ENCODE peak calls at places on chromosomes 7 and 10, in seven cellular contexts. E is NCI-H510A; I is effector CD4-positive, alpha-beta T cell; M is H1; R is Right ventricle myocardium superior; G is HTR-8/SVneo; Q is activated B cell treated with CpG ODN at 0.5 μM for 24 hours. U is an unnamed sample.

GRCh38 chr7:111537134-111537533 is 25.2 kb downstream of the IMMP2L start:
- DNase-seq in E (no peak), I (no peak), M (no peak), R (no peak), G (no peak), Q (no peak), U (no peak)

GRCh38 chr10:68103867-68104255 is 5.4 kb upstream of the MYPN start:
- DNase-seq in E (no peak), I (no peak), M (no peak), R (no peak), G (no peak), Q (no peak), U (no peak)

GRCh38 chr7:150778014-150778737 is 22.0 kb downstream of the TMEM176B start:
- DNase-seq in E (no peak), I (no peak), M (no peak), R (no peak), G (no peak), Q (no peak), U (no peak)

GRCh38 chr7:45898241-45898640 is 10.0 kb downstream of the IGFBP1 start:
- DNase-seq in E (no peak), I (no peak), M (no peak), R (no peak), G (no peak), Q (no peak), U (no peak)

GRCh38 chr7:80417211-80417793 is 94.6 kb downstream of the GNAT3 start:
- DNase-seq in E (no peak), I (no peak), M (no peak), R (no peak), G (no peak), Q (no peak), U (no peak)

GRCh38 chr10:17910144-17910789 is 41.5 kb upstream of the SLC39A12 start:
- DNase-seq in E (no peak), I (no peak), M (peak), R (no peak), G (peak), Q (no peak), U (peak)

GRCh38 chr7:4010923-4011656 is 671.0 kb upstream of the FOXK1 start:
- DNase-seq in E (no peak), I (no peak), M (no peak), R (no peak), G (no peak), Q (no peak), U (no peak)

GRCh38 chr7:31398815-31399214 is 58.3 kb upstream of the NEUROD6 start:
- DNase-seq in E (no peak), I (no peak), M (no peak), R (no peak), G (no peak), Q (no peak), U (no peak)

GRCh38 chr10:47423476-47423875 is 39.4 kb upstream of the ZNF488 start:
- DNase-seq in E (no peak), I (no peak), M (no peak), R (no peak), G (no peak), Q (no peak), U (no peak)

GRCh38 chr7:54653905-54654304 is 105.1 kb downstream of the SEC61G start:
- DNase-seq in E (no peak), I (no peak), M (no peak), R (no peak), G (no peak), Q (no peak), U (no peak)

GRCh38 chr7:17178562-17178961 is 119.9 kb upstream of the AHR start:
- DNase-seq in E (no peak), I (no peak), M (no peak), R (no peak), G (no peak), Q (no peak), U (no peak)

GRCh38 chr10:72540193-72540807 is 85.6 kb downstream of the MICU1 start:
- DNase-seq in E (no peak), I (no peak), M (no peak), R (no peak), G (no peak), Q (no peak), U (no peak)

GRCh38 chr10:132027423-132027983 is 38.2 kb upstream of the JAKMIP3 start:
- DNase-seq in E (no peak), I (no peak), M (no peak), R (no peak), G (peak), Q (no peak), U (no peak)

GRCh38 chr7:24821045-24821853 is 64.0 kb upstream of the GSDME start:
- DNase-seq in E (peak), I (peak), M (no peak), R (peak), G (peak), Q (peak), U (peak)

GRCh38 chr7:17706734-17707133 is 233.6 kb downstream of the SNX13 start:
- DNase-seq in E (peak), I (peak), M (peak), R (no peak), G (peak), Q (no peak), U (peak)

GRCh38 chr7:31493714-31494181 is 20.1 kb upstream of the ITPRID1 start:
- DNase-seq in E (no peak), I (no peak), M (no peak), R (no peak), G (no peak), Q (no peak), U (no peak)

GRCh38 chr7:14286036-14286435 is 296.6 kb upstream of the ETV1 start:
- DNase-seq in E (no peak), I (no peak), M (no peak), R (no peak), G (no peak), Q (no peak), U (no peak)

GRCh38 chr7:96486681-96487080 is 164.8 kb upstream of the SLC25A13 start:
- DNase-seq in E (no peak), I (no peak), M (no peak), R (no peak), G (no peak), Q (no peak), U (no peak)

GRCh38 chr10:43204943-43205671 is 61.8 kb downstream of the RASGEF1A start:
- DNase-seq in E (no peak), I (peak), M (peak), R (peak), G (peak), Q (peak), U (peak)

GRCh38 chr7:91357379-91357778 is 93.1 kb downstream of the FZD1 start:
- DNase-seq in E (no peak), I (no peak), M (no peak), R (no peak), G (no peak), Q (no peak), U (no peak)

GRCh38 chr7:132424277-132424676 is 152.0 kb downstream of the PLXNA4 start:
- DNase-seq in E (no peak), I (no peak), M (no peak), R (no peak), G (no peak), Q (no peak), U (no peak)

GRCh38 chr10:45308707-45309106 is 6.7 kb downstream of the OR13A1 start:
- DNase-seq in E (no peak), I (no peak), M (no peak), R (no peak), G (no peak), Q (no peak), U (no peak)

GRCh38 chr10:18238875-18239485 is 98.8 kb downstream of the CACNB2 start:
- DNase-seq in E (no peak), I (no peak), M (no peak), R (no peak), G (peak), Q (no peak), U (no peak)

GRCh38 chr10:119521443-119522204 is 20.9 kb downstream of the RGS10 start:
- DNase-seq in E (no peak), I (no peak), M (no peak), R (no peak), G (peak), Q (no peak), U (no peak)

GRCh38 chr7:44736896-44737295 is 11.8 kb upstream of the ZMIZ2 start:
- DNase-seq in E (no peak), I (no peak), M (no peak), R (no peak), G (no peak), Q (no peak), U (no peak)

U was measured in thyroid gland.